ENCODE peak calls at places on chromosomes 12 and 14, in nine cellular contexts. One of them, this sample, is unnamed.

GRCh38 chr12:132162508-132163031 is 18.3 kb downstream of the NOC4L start:
- DNase-seq in neural crest cell: no peak
- DNase-seq in fibroblast of mammary gland: peak; percentile 79
- DNase-seq in AG04449: peak; percentile 41
- DNase-seq in mesothelial cell of epicardium: no peak
- DNase-seq in neural progenitor cell: no peak
- DNase-seq in psoas muscle: peak; percentile 60
- DNase-seq in pancreas: no peak
- DNase-seq in HFFc6: peak; percentile 80
- DNase-seq in this sample: no peak

GRCh38 chr12:4107436-4107878 is 166.1 kb upstream of the CCND2 start:
- DNase-seq in HFFc6: peak; percentile 50
- DNase-seq in neural progenitor cell: peak; percentile 73
- DNase-seq in fibroblast of mammary gland: peak; percentile 67
- DNase-seq in mesothelial cell of epicardium: no peak
- DNase-seq in psoas muscle: no peak
- DNase-seq in AG04449: no peak
- DNase-seq in pancreas: no peak
- DNase-seq in neural crest cell: no peak
- DNase-seq in this sample: no peak

GRCh38 chr12:57614948-57615500 is 3.8 kb downstream of the ARHGEF25 start:
- DNase-seq in mesothelial cell of epicardium: no peak
- DNase-seq in fibroblast of mammary gland: no peak
- DNase-seq in AG04449: no peak
- DNase-seq in pancreas: no peak
- DNase-seq in psoas muscle: no peak
- DNase-seq in neural progenitor cell: no peak
- DNase-seq in HFFc6: no peak
- DNase-seq in neural crest cell: no peak
- DNase-seq in this sample: no peak

GRCh38 chr14:89902876-89903275 is 51.7 kb downstream of the EFCAB11 start:
- DNase-seq in neural progenitor cell: no peak
- DNase-seq in mesothelial cell of epicardium: no peak
- DNase-seq in AG04449: no peak
- DNase-seq in HFFc6: no peak
- DNase-seq in pancreas: no peak
- DNase-seq in psoas muscle: no peak
- DNase-seq in neural crest cell: no peak
- DNase-seq in fibroblast of mammary gland: no peak
- DNase-seq in this sample: no peak

GRCh38 chr14:28652782-28653181 is 113.8 kb upstream of the FOXG1 start:
- DNase-seq in neural progenitor cell: no peak
- DNase-seq in mesothelial cell of epicardium: no peak
- DNase-seq in fibroblast of mammary gland: peak; percentile 90
- DNase-seq in pancreas: no peak
- DNase-seq in AG04449: no peak
- DNase-seq in neural crest cell: no peak
- DNase-seq in HFFc6: no peak
- DNase-seq in psoas muscle: no peak
- DNase-seq in this sample: no peak

GRCh38 chr12:52627395-52628110 is 9.2 kb upstream of the KRT73 start:
- DNase-seq in AG04449: no peak
- DNase-seq in pancreas: no peak
- DNase-seq in fibroblast of mammary gland: no peak
- DNase-seq in HFFc6: no peak
- DNase-seq in mesothelial cell of epicardium: no peak
- DNase-seq in psoas muscle: no peak
- DNase-seq in neural progenitor cell: no peak
- DNase-seq in neural crest cell: no peak
- DNase-seq in this sample: no peak

GRCh38 chr12:124920353-124920935 is 6.0 kb upstream of the UBC start:
- DNase-seq in AG04449: no peak
- DNase-seq in psoas muscle: no peak
- DNase-seq in HFFc6: no peak
- DNase-seq in pancreas: no peak
- DNase-seq in mesothelial cell of epicardium: no peak
- DNase-seq in neural crest cell: no peak
- DNase-seq in fibroblast of mammary gland: no peak
- DNase-seq in neural progenitor cell: peak; percentile 36
- DNase-seq in this sample: no peak

GRCh38 chr14:68510201-68510600 is 282.7 kb downstream of the ZFP36L1 start:
- DNase-seq in HFFc6: peak; percentile 90
- DNase-seq in pancreas: peak; percentile 19
- DNase-seq in mesothelial cell of epicardium: peak; percentile 61
- DNase-seq in AG04449: peak; percentile 41
- DNase-seq in fibroblast of mammary gland: peak; percentile 97
- DNase-seq in psoas muscle: peak; percentile 67
- DNase-seq in neural progenitor cell: no peak
- DNase-seq in neural crest cell: no peak
- DNase-seq in this sample: no peak

GRCh38 chr14:89466939-89467338 is 49.9 kb upstream of the FOXN3 start:
- DNase-seq in pancreas: no peak
- DNase-seq in fibroblast of mammary gland: no peak
- DNase-seq in psoas muscle: peak; percentile 64
- DNase-seq in neural progenitor cell: no peak
- DNase-seq in neural crest cell: no peak
- DNase-seq in mesothelial cell of epicardium: no peak
- DNase-seq in AG04449: no peak
- DNase-seq in HFFc6: no peak
- DNase-seq in this sample: no peak

GRCh38 chr12:117853600-117853999 is 115.2 kb downstream of the KSR2 start:
- DNase-seq in fibroblast of mammary gland: peak; percentile 41
- DNase-seq in neural progenitor cell: no peak
- DNase-seq in neural crest cell: no peak
- DNase-seq in mesothelial cell of epicardium: no peak
- DNase-seq in pancreas: no peak
- DNase-seq in AG04449: no peak
- DNase-seq in psoas muscle: no peak
- DNase-seq in HFFc6: no peak
- DNase-seq in this sample: no peak

GRCh38 chr14:89447182-89447970 is 30.3 kb upstream of the FOXN3 start:
- DNase-seq in psoas muscle: no peak
- DNase-seq in neural crest cell: no peak
- DNase-seq in fibroblast of mammary gland: no peak
- DNase-seq in HFFc6: no peak
- DNase-seq in mesothelial cell of epicardium: no peak
- DNase-seq in neural progenitor cell: no peak
- DNase-seq in AG04449: no peak
- DNase-seq in pancreas: no peak
- DNase-seq in this sample: no peak

GRCh38 chr12:164207-164606 is 49.8 kb downstream of the SLC6A12 start:
- DNase-seq in fibroblast of mammary gland: no peak
- DNase-seq in AG04449: no peak
- DNase-seq in neural progenitor cell: peak; percentile 43
- DNase-seq in neural crest cell: no peak
- DNase-seq in mesothelial cell of epicardium: no peak
- DNase-seq in HFFc6: no peak
- DNase-seq in psoas muscle: no peak
- DNase-seq in pancreas: no peak
- DNase-seq in this sample: no peak

GRCh38 chr14:45112886-45113772 is 21.2 kb downstream of the FKBP3 start:
- DNase-seq in neural progenitor cell: no peak
- DNase-seq in HFFc6: no peak
- DNase-seq in psoas muscle: no peak
- DNase-seq in fibroblast of mammary gland: peak; percentile 19
- DNase-seq in neural crest cell: no peak
- DNase-seq in AG04449: no peak
- DNase-seq in pancreas: no peak
- DNase-seq in mesothelial cell of epicardium: no peak
- DNase-seq in this sample: no peak

GRCh38 chr14:104531421-104532190 is 48.0 kb upstream of the C14orf180 start:
- DNase-seq in pancreas: no peak
- DNase-seq in fibroblast of mammary gland: no peak
- DNase-seq in AG04449: no peak
- DNase-seq in HFFc6: no peak
- DNase-seq in neural crest cell: no peak
- DNase-seq in neural progenitor cell: no peak
- DNase-seq in mesothelial cell of epicardium: peak; percentile 11
- DNase-seq in psoas muscle: no peak
- DNase-seq in this sample: no peak

GRCh38 chr14:76761198-76761848 is at the start of gene VASH1:
- DNase-seq in pancreas: peak; percentile 48
- DNase-seq in HFFc6: peak; percentile 57
- DNase-seq in mesothelial cell of epicardium: peak; percentile 69
- DNase-seq in AG04449: no peak
- DNase-seq in psoas muscle: peak; percentile 82
- DNase-seq in neural progenitor cell: peak; percentile 79
- DNase-seq in fibroblast of mammary gland: peak; percentile 69
- DNase-seq in neural crest cell: peak; percentile 64
- DNase-seq in this sample: peak; percentile 96

GRCh38 chr12:7130791-7131501 is 775 bp downstream of the CLSTN3 start:
- DNase-seq in psoas muscle: no peak
- DNase-seq in pancreas: peak; percentile 71
- DNase-seq in mesothelial cell of epicardium: peak; percentile 52
- DNase-seq in neural progenitor cell: peak; percentile 83
- DNase-seq in AG04449: no peak
- DNase-seq in fibroblast of mammary gland: peak; percentile 42
- DNase-seq in neural crest cell: peak; percentile 37
- DNase-seq in HFFc6: peak; percentile 31
- DNase-seq in this sample: peak; percentile 61

GRCh38 chr14:69664190-69664742 is 52.9 kb downstream of the SUSD6 start:
- DNase-seq in neural progenitor cell: no peak
- DNase-seq in mesothelial cell of epicardium: no peak
- DNase-seq in HFFc6: no peak
- DNase-seq in psoas muscle: no peak
- DNase-seq in pancreas: no peak
- DNase-seq in neural crest cell: no peak
- DNase-seq in AG04449: no peak
- DNase-seq in fibroblast of mammary gland: no peak
- DNase-seq in this sample: no peak

DNA sequence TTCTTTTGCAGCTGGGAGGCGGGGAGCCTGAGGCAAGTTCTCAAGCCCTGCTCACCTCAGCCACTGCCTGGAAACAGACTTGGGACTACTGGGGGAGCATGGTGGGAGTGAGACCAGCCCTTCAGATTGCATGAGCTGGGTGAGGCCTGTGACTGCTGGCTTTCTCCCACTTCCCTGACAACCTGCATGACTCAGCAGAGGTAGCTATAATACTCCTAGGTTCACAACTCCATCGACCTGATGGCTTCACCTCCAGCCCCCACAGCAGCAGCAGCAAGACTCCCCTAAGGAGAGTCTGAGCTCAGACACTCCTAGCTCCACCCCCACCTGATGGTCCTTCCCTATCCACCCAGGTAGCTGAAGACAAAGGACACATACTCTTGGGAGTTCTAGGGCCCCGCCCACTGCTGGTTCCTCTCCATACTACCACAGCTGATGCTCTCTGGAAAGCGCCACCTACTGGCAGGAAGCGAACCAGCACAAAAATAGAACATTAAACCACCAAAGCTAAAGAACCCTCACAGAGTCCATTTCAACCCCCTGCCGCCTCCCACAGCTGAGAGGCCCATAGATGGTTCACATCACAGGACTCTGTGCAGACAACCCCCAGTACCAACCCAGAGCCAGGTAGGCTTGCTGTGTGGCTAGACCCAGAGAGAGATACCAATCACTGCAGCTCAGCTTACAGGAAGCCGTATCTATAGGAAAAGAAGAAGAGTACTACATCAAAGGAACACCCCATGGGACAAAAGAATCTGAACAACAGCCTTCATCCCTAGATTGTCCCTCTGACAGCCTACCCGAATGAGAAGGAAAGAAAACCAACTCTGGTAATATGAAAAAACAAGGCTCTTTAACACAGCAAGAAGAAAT is 68.7 kb downstream of the RPAP3 start:
- DNase-seq in HFFc6: peak; percentile 1
- DNase-seq in psoas muscle: no peak
- DNase-seq in pancreas: no peak
- DNase-seq in mesothelial cell of epicardium: no peak
- DNase-seq in neural crest cell: peak; percentile 13
- DNase-seq in neural progenitor cell: peak; percentile 33
- DNase-seq in fibroblast of mammary gland: peak; percentile 16
- DNase-seq in AG04449: no peak
- DNase-seq in this sample: no peak
- TF ChIP-seq CTCF in HFFc6: peak; percentile 86
- TF ChIP-seq CTCF in psoas muscle: no peak
- TF ChIP-seq CTCF in pancreas: peak; percentile 26
- TF ChIP-seq CTCF in mesothelial cell of epicardium: peak; percentile 36
- TF ChIP-seq CTCF in neural crest cell: peak; percentile 58
- TF ChIP-seq CTCF in neural progenitor cell: peak; percentile 57
- TF ChIP-seq CTCF in fibroblast of mammary gland: peak; percentile 49
- TF ChIP-seq CTCF in AG04449: peak; percentile 33
- TF ChIP-seq CTCF in this sample: peak; percentile 18

DNA sequence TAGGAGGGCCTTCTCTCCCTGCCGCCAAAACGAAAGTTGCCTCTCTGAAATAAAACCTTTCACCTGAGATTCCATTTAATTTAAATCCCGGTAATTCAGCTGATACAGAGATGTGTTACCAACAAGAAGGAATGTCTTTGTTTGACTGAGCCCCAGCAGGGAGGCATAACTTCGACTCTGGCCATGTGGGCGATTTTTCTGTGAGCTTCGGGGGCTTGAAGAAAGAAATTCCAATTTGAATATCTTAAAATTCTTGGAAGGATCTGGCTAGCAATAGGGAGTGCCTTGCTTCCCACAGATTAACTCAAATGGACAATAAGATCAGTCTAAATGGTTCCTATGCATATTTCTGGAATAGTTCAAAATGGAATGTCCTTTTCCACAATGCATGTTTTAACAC is 252.5 kb upstream of the TMPO start:
- DNase-seq in pancreas: no peak
- DNase-seq in fibroblast of mammary gland: no peak
- DNase-seq in mesothelial cell of epicardium: no peak
- DNase-seq in psoas muscle: no peak
- DNase-seq in HFFc6: no peak
- DNase-seq in neural progenitor cell: peak; percentile 36
- DNase-seq in neural crest cell: no peak
- DNase-seq in AG04449: no peak
- DNase-seq in this sample: no peak
- TF ChIP-seq CTCF in pancreas: no peak
- TF ChIP-seq CTCF in fibroblast of mammary gland: no peak
- TF ChIP-seq CTCF in mesothelial cell of epicardium: no peak
- TF ChIP-seq CTCF in psoas muscle: no peak
- TF ChIP-seq CTCF in HFFc6: no peak
- TF ChIP-seq CTCF in neural progenitor cell: no peak
- TF ChIP-seq CTCF in neural crest cell: no peak
- TF ChIP-seq CTCF in AG04449: no peak
- TF ChIP-seq CTCF in this sample: no peak

DNA sequence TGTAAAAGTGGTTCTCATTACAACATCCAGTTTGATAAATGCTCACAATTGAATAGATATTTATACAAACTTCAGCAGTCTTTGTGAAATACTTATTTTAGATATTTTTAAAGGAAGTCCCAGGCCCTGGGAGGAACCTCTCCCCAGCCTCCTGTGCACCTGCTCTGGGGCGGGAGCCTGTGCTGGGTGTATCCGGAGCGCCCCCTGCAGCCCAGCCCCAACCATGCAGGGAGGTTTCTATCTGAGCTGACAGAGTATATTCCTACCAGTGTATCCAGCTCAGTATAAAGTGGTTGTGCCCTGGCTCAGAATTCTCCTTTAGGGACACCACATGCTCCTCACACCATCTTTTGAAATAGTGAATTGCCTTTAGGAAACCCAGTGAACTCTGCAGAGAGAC is 851.8 kb downstream of the TMEM121 start:
- DNase-seq in psoas muscle: no peak
- DNase-seq in neural progenitor cell: no peak
- DNase-seq in fibroblast of mammary gland: no peak
- DNase-seq in AG04449: no peak
- DNase-seq in HFFc6: no peak
- DNase-seq in neural crest cell: no peak
- DNase-seq in pancreas: no peak
- DNase-seq in mesothelial cell of epicardium: no peak
- DNase-seq in this sample: no peak
- TF ChIP-seq CTCF in psoas muscle: no peak
- TF ChIP-seq CTCF in neural progenitor cell: no peak
- TF ChIP-seq CTCF in fibroblast of mammary gland: no peak
- TF ChIP-seq CTCF in AG04449: no peak
- TF ChIP-seq CTCF in HFFc6: no peak
- TF ChIP-seq CTCF in neural crest cell: no peak
- TF ChIP-seq CTCF in pancreas: no peak
- TF ChIP-seq CTCF in mesothelial cell of epicardium: no peak
- TF ChIP-seq CTCF in this sample: no peak

GRCh38 chr14:23483216-23483854 is 13.8 kb downstream of the NGDN start:
- DNase-seq in psoas muscle: no peak
- DNase-seq in fibroblast of mammary gland: peak; percentile 11
- DNase-seq in neural crest cell: peak; percentile 12
- DNase-seq in HFFc6: no peak
- DNase-seq in neural progenitor cell: peak; percentile 87
- DNase-seq in pancreas: no peak
- DNase-seq in mesothelial cell of epicardium: no peak
- DNase-seq in AG04449: no peak
- DNase-seq in this sample: no peak
- TF ChIP-seq CTCF in psoas muscle: no peak
- TF ChIP-seq CTCF in fibroblast of mammary gland: peak; percentile 44
- TF ChIP-seq CTCF in neural crest cell: peak; percentile 58
- TF ChIP-seq CTCF in HFFc6: peak; percentile 69
- TF ChIP-seq CTCF in neural progenitor cell: peak; percentile 78
- TF ChIP-seq CTCF in pancreas: no peak
- TF ChIP-seq CTCF in mesothelial cell of epicardium: no peak
- TF ChIP-seq CTCF in AG04449: peak; percentile 58
- TF ChIP-seq CTCF in this sample: peak; percentile 64

This sample was measured in D721Med.